ENCODE peak calls at places on chromosomes 7 and 10, in six cellular contexts. O is frontal cortex, A is fibroblast of the aortic adventitia, M is astrocyte of the spinal cord, L is HepG2, J is NCI-H2081. I is an unnamed sample.

GRCh38 chr10:2746638-2747037 is 320.7 kb upstream of the PFKP start:
- DNase-seq in O (no peak), A (no peak), M (no peak), L (no peak), J (no peak), I (no peak)

GRCh38 chr10:71161429-71161828 is 50.9 kb upstream of the UNC5B start:
- DNase-seq in O (no peak), A (no peak), M (peak), L (no peak), J (no peak), I (peak)

GRCh38 chr10:30637881-30638467 is 8.4 kb upstream of the LYZL2 start:
- DNase-seq in O (no peak), A (peak), M (peak), L (peak), J (no peak), I (peak)

GRCh38 chr10:14603539-14604102 is 171.1 kb downstream of the FAM107B start:
- DNase-seq in O (peak), A (no peak), M (no peak), L (no peak), J (no peak), I (peak)

GRCh38 chr7:151256410-151257045 is 8.0 kb upstream of the SMARCD3 start:
- DNase-seq in O (no peak), A (no peak), M (no peak), L (no peak), J (no peak), I (no peak)

GRCh38 chr10:126459032-126459831 is 71.0 kb upstream of the ADAM12 start:
- DNase-seq in O (no peak), A (peak), M (peak), L (no peak), J (no peak), I (peak)

GRCh38 chr10:132536964-132537712 is 449 bp upstream of the INPP5A start:
- DNase-seq in O (peak), A (peak), M (peak), L (peak), J (peak), I (peak)

GRCh38 chr10:61981460-61981859 is 80.0 kb downstream of the ARID5B start:
- DNase-seq in O (no peak), A (no peak), M (no peak), L (no peak), J (no peak), I (no peak)

GRCh38 chr7:107712025-107712424 is 31.9 kb upstream of the CBLL1 start:
- DNase-seq in O (no peak), A (no peak), M (no peak), L (no peak), J (no peak), I (no peak)

GRCh38 chr10:101111547-101111946 is 19.6 kb upstream of the TLX1 start:
- DNase-seq in O (no peak), A (no peak), M (no peak), L (no peak), J (no peak), I (no peak)

GRCh38 chr7:133984023-133984422 is 143.1 kb upstream of the LRGUK start:
- DNase-seq in O (no peak), A (no peak), M (no peak), L (no peak), J (peak), I (no peak)

GRCh38 chr10:816958-817357 is 114.5 kb downstream of the LARP4B start:
- DNase-seq in O (no peak), A (no peak), M (no peak), L (no peak), J (no peak), I (no peak)

GRCh38 chr10:62454696-62455451 is 80.7 kb downstream of the ZNF365 start:
- DNase-seq in O (no peak), A (peak), M (peak), L (no peak), J (no peak), I (peak)